ENCODE peak calls at places on chromosomes 5 and 9, in seven cellular contexts. P is H1, F is IMR-90, J is mesenchymal stem cell, K is mesendoderm, B is neuronal stem cell, E is H9. O is an unnamed sample.

GRCh38 chr9:89428901-89429890 is 68.7 kb downstream of the SEMA4D start:
- DNase-seq in F (no peak), P (peak; percentile 53), K (peak; percentile 95), E (peak; percentile 85), J (no peak), B (no peak), O (no peak)

GRCh38 chr9:105608685-105609598 is 51.0 kb downstream of the FKTN start:
- DNase-seq in B (peak; percentile 31), F (peak; percentile 59), P (no peak), E (no peak), K (peak; percentile 48), J (peak; percentile 63), O (peak; percentile 76)

GRCh38 chr5:175558801-175559480 is 80.6 kb downstream of the SFXN1 start:
- DNase-seq in F (no peak), B (no peak), K (no peak), P (no peak), E (no peak), J (no peak), O (no peak)

GRCh38 chr5:78912085-78912771 is 72.9 kb downstream of the ARSB start:
- DNase-seq in K (no peak), P (no peak), F (peak; percentile 61), J (peak; percentile 58), B (no peak), E (no peak), O (no peak)

GRCh38 chr5:14557840-14558239 is 23.8 kb upstream of the OTULINL start:
- DNase-seq in J (peak; percentile 64), P (no peak), E (no peak), K (no peak), B (no peak), F (no peak), O (peak; percentile 35)

GRCh38 chr9:95080961-95081658 is 236.4 kb downstream of the FANCC start:
- DNase-seq in F (no peak), E (no peak), J (no peak), K (no peak), P (no peak), B (no peak), O (no peak)

GRCh38 chr5:172586118-172587060 is 54.7 kb upstream of the NEURL1B start:
- DNase-seq in E (peak; percentile 70), K (no peak), F (no peak), J (no peak), P (peak; percentile 54), B (no peak), O (no peak)

GRCh38 chr9:112494153-112494552 is 7.5 kb downstream of the KIAA1958 start:
- DNase-seq in J (no peak), K (no peak), E (no peak), P (no peak), F (no peak), B (no peak), O (no peak)

GRCh38 chr9:33374634-33375237 is 27.6 kb downstream of the AQP7 start:
- DNase-seq in E (peak; percentile 83), J (peak; percentile 82), F (peak; percentile 74), P (no peak), K (peak; percentile 93), B (peak; percentile 73), O (peak; percentile 96)

GRCh38 chr5:154269414-154269813 is 78.9 kb downstream of the GALNT10 start:
- DNase-seq in B (no peak), F (no peak), P (no peak), K (no peak), E (no peak), J (no peak), O (no peak)

GRCh38 chr9:71223953-71224538 is 102.6 kb upstream of the TRPM3 start:
- DNase-seq in F (no peak), B (no peak), E (peak; percentile 36), K (peak; percentile 99), J (no peak), P (no peak), O (no peak)

GRCh38 chr9:75152416-75152815 is 64.1 kb downstream of the OSTF1 start:
- DNase-seq in F (peak; percentile 57), E (no peak), P (no peak), J (no peak), K (no peak), B (no peak), O (no peak)

GRCh38 chr5:72133212-72133990 is 26.1 kb downstream of the MAP1B start:
- DNase-seq in P (no peak), B (no peak), F (peak; percentile 77), J (no peak), E (no peak), K (no peak), O (no peak)

GRCh38 chr5:757931-758697 is 26.4 kb downstream of the ZDHHC11B start:
- DNase-seq in B (peak; percentile 86), P (no peak), F (no peak), J (peak; percentile 49), E (peak; percentile 60), K (peak; percentile 92), O (peak; percentile 88)

GRCh38 chr9:29656641-29657406 is 2083.5 kb upstream of the C9orf72 start:
- DNase-seq in P (no peak), F (no peak), B (no peak), E (no peak), J (no peak), K (no peak), O (no peak)

GRCh38 chr5:147509041-147509709 is 693 bp downstream of the DPYSL3 start:
- DNase-seq in P (no peak), F (peak; percentile 16), J (peak; percentile 43), E (peak; percentile 53), K (peak; percentile 50), B (peak; percentile 29), O (no peak)

GRCh38 chr5:28009526-28010025 is 971.2 kb upstream of the CDH9 start:
- DNase-seq in P (no peak), F (no peak), B (no peak), E (no peak), K (peak; percentile 6), J (no peak), O (no peak)

GRCh38 chr5:155085282-155085990 is 71.9 kb downstream of the KIF4B start:
- DNase-seq in F (no peak), B (no peak), J (no peak), P (no peak), E (no peak), K (no peak), O (peak; percentile 86)

GRCh38 chr9:2872307-2872940 is 28.5 kb upstream of the PUM3 start:
- DNase-seq in F (peak; percentile 28), K (peak; percentile 83), B (peak; percentile 27), J (peak; percentile 43), P (no peak), E (no peak), O (peak; percentile 62)

GRCh38 chr5:94754824-94755223 is 136.4 kb downstream of the SLF1 start:
- DNase-seq in K (no peak), E (no peak), J (no peak), F (no peak), B (no peak), P (no peak), O (no peak)

GRCh38 chr9:133054966-133055365 is 6.8 kb upstream of the CEL start:
- DNase-seq in E (no peak), K (no peak), P (no peak), J (no peak), B (no peak), F (peak; percentile 40), O (no peak)

GRCh38 chr5:113487411-113487778 is 858 bp downstream of the MCC start:
- DNase-seq in J (peak; percentile 52), P (no peak), K (peak; percentile 32), B (peak; percentile 18), E (peak; percentile 56), F (peak; percentile 5), O (no peak)

GRCh38 chr9:128929560-128929959 is 8.8 kb downstream of the PHYHD1 start:
- DNase-seq in J (no peak), P (no peak), B (no peak), K (no peak), F (no peak), E (no peak), O (peak; percentile 83)

GRCh38 chr5:10288600-10289213 is 19.0 kb downstream of the CMBL start:
- DNase-seq in E (no peak), K (no peak), F (no peak), B (no peak), J (no peak), P (no peak), O (no peak)

GRCh38 chr5:80055491-80056170 is 20.5 kb downstream of the THBS4 start:
- DNase-seq in F (no peak), J (no peak), B (no peak), P (peak; percentile 9), E (peak; percentile 68), K (peak; percentile 16), O (peak; percentile 8)

GRCh38 chr9:95373069-95373681 is 55.7 kb upstream of the FANCC start:
- DNase-seq in B (no peak), E (no peak), P (no peak), J (no peak), K (no peak), F (no peak), O (no peak)

GRCh38 chr5:59275537-59276276 is 617.8 kb downstream of the PDE4D start:
- DNase-seq in J (peak; percentile 82), P (peak; percentile 31), F (peak; percentile 6), K (peak; percentile 87), B (peak; percentile 37), E (peak; percentile 46), O (peak; percentile 88)

DNA sequence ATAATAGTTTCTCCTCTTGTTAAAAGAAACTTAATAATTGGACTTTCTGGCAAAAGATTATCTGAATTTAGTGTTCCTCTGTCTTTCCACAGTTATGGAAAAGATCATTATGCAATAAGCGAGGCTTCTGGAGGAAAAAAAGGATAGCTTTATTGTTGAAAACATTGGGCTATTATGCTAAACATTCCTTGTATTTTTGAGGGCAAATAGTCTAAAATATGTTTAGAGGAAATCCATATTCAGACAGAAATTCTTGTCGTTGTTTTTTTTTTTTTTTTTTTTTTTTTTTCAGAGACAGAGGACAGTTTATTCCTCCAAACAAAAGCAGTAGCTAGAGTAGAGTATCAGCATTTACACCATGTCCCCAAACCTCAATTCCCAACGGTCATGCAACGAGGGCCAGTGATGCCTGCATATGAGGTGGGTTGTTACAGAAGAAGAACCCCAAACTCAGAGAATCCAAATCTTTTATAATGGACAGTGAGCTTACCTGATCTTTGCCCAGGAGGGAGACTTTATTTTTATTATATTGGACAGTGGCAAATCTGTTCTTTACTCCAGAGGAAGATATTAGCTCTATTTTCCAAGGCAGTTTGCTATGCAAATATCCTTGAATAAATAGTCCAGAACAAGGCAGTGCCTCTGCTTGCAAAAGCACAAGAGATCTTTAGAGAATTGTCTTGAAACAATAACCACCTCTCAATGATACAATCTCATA is 48.4 kb upstream of the CDK5RAP2 start:
- DNase-seq in J (no peak), P (no peak), K (no peak), B (no peak), F (no peak), E (no peak), O (no peak)
- H3K27ac ChIP-seq in J (no peak overlapping the region), P (no peak overlapping the region), K (no peak overlapping the region), B (no peak overlapping the region), F (no peak overlapping the region), E (no peak overlapping the region), O (no peak overlapping the region)

GRCh38 chr5:16842916-16843315 is 93.2 kb downstream of the MYO10 start:
- DNase-seq in E (no peak), B (no peak), K (no peak), F (no peak), P (no peak), J (no peak), O (peak; percentile 23)
- H3K18ac ChIP-seq in E (no peak overlapping the region), B (no peak overlapping the region), K (no peak overlapping the region), F (no peak overlapping the region), P (no peak overlapping the region), J (no peak overlapping the region), O (no peak overlapping the region)

GRCh38 chr9:96395964-96396363 is 12.5 kb upstream of the SLC35D2 start:
- DNase-seq in B (no peak), P (no peak), F (no peak), E (no peak), K (no peak), J (no peak), O (no peak)
- H2AK5ac ChIP-seq in B (no peak overlapping the region), P (no peak overlapping the region), F (no peak overlapping the region), E (no peak overlapping the region), K (no peak overlapping the region), J (no peak overlapping the region), O (no peak overlapping the region)

GRCh38 chr9:27089706-27090105 is 19.3 kb upstream of the TEK start:
- DNase-seq in F (no peak), P (no peak), B (no peak), J (no peak), K (no peak), E (no peak), O (no peak)
- H3K27ac ChIP-seq in F (peak overlapping the region; percentile 93), P (no peak overlapping the region), B (no peak overlapping the region), J (no peak overlapping the region), K (no peak overlapping the region), E (no peak overlapping the region), O (no peak overlapping the region)